ENCODE peak calls at places on chromosomes 6 and 20, in nine cellular contexts. B is astrocyte of the cerebellum, C is cardiac fibroblast, P is choroid plexus epithelial cell, A is IMR-90, H is GM12865, L is heart left ventricle, F is GM20000, Y is endothelial cell. I is an unnamed sample.

GRCh38 chr6:113120214-113120576 is 737.0 kb upstream of the MARCKS start:
- DNase-seq in B (peak; percentile 93), C (peak; percentile 97), P (peak; percentile 98), A (peak; percentile 96), H (no peak), L (no peak), F (no peak), Y (no peak), I (no peak)

GRCh38 chr6:170144952-170145587 is 145.8 kb downstream of the DLL1 start:
- DNase-seq in B (no peak), C (no peak), P (no peak), A (no peak), H (no peak), L (no peak), F (no peak), Y (no peak), I (no peak)

GRCh38 chr6:142440603-142441293 is 138.9 kb downstream of the ADGRG6 start:
- DNase-seq in B (no peak), C (no peak), P (peak; percentile 52), A (no peak), H (no peak), L (no peak), F (no peak), Y (no peak), I (no peak)

GRCh38 chr20:38109657-38110524 is 55.2 kb downstream of the TGM2 start:
- DNase-seq in B (peak; percentile 87), C (peak; percentile 96), P (peak; percentile 97), A (peak; percentile 79), H (no peak), L (peak; percentile 86), F (no peak), Y (no peak), I (no peak)

GRCh38 chr20:47336013-47336754 is 20.3 kb downstream of the ZMYND8 start:
- DNase-seq in B (peak; percentile 77), C (peak; percentile 83), P (no peak), A (peak; percentile 87), H (no peak), L (peak; percentile 38), F (no peak), Y (no peak), I (no peak)

GRCh38 chr6:34663887-34664269 is 32.7 kb downstream of the ILRUN start:
- DNase-seq in B (no peak), C (peak; percentile 26), P (peak; percentile 28), A (peak; percentile 43), H (no peak), L (no peak), F (no peak), Y (no peak), I (no peak)

GRCh38 chr6:132764370-132764769 is 6.7 kb upstream of the VNN2 start:
- DNase-seq in B (peak; percentile 65), C (peak; percentile 81), P (peak; percentile 67), A (peak; percentile 83), H (no peak), L (peak; percentile 29), F (no peak), Y (no peak), I (no peak)

GRCh38 chr20:6744805-6745204 is 22.7 kb upstream of the BMP2 start:
- DNase-seq in B (no peak), C (peak; percentile 71), P (peak; percentile 48), A (no peak), H (no peak), L (no peak), F (no peak), Y (no peak), I (no peak)

GRCh38 chr6:160260283-160261119 is 1.9 kb upstream of the SLC22A2 start:
- DNase-seq in B (no peak), C (peak; percentile 34), P (no peak), A (no peak), H (no peak), L (no peak), F (no peak), Y (no peak), I (no peak)

GRCh38 chr6:145544031-145544430 is 191.3 kb downstream of the EPM2A start:
- DNase-seq in B (peak; percentile 86), C (peak; percentile 84), P (peak; percentile 90), A (peak; percentile 84), H (no peak), L (no peak), F (no peak), Y (no peak), I (no peak)

GRCh38 chr20:38831049-38831691 is 25.7 kb downstream of the PPP1R16B start:
- DNase-seq in B (no peak), C (no peak), P (no peak), A (no peak), H (no peak), L (no peak), F (no peak), Y (no peak), I (no peak)

GRCh38 chr20:44004306-44004915 is 89.8 kb downstream of the TOX2 start:
- DNase-seq in B (no peak), C (no peak), P (no peak), A (no peak), H (no peak), L (no peak), F (no peak), Y (no peak), I (no peak)
- TF ChIP-seq CTCF in B (no peak), C (no peak), P (no peak), A (no peak), H (no peak), L (no peak), F (no peak), Y (no peak), I (no peak)

GRCh38 chr20:40880063-40880715 is 148.4 kb upstream of the TOP1 start:
- DNase-seq in B (no peak), C (no peak), P (peak; percentile 13), A (no peak), H (peak; percentile 51), L (no peak), F (no peak), Y (no peak), I (no peak)
- TF ChIP-seq CTCF in B (no peak), C (no peak), P (peak; percentile 35), A (no peak), H (no peak), L (no peak), F (no peak), Y (no peak), I (no peak)

DNA sequence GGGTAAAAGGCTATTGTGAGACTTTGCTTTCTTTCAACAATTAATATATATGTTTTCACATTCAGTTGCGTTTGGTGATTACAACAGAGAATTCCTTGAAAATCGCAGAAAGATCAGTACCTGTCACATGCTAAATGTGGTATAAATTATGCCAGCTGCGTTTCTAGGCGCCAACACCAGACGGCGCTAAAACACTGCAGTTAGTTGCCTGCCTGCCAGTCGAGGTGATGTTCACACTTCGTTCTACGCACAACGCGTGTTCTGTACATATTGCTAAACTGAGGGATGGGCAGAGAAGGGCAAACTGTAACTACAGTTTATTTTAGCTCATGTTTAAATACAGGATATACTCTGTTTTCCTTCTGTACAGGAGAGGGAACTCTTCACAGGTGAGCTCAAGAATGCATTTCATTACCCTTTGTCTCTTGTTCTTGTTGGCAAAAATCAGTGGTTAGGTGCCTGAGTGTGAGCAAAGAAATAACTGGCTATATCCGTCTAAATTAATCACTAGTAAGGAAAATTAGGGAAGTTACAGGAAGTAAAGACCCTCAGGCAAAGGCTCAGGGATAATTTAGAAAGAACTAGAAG is 100.1 kb upstream of the RGS17 start:
- DNase-seq in B (peak; percentile 28), C (peak; percentile 68), P (peak; percentile 74), A (peak; percentile 12), H (peak; percentile 48), L (peak; percentile 26), F (peak; percentile 16), Y (peak; percentile 83), I (peak; percentile 67)
- TF ChIP-seq CTCF in B (peak; percentile 99), C (peak; percentile 98), P (peak; percentile 100), A (peak; percentile 60), H (peak; percentile 93), L (peak; percentile 71), F (peak; percentile 85), Y (peak; percentile 97), I (peak; percentile 99)

GRCh38 chr6:151814614-151815013 is 7.1 kb downstream of the ESR1 start:
- DNase-seq in B (no peak), C (no peak), P (no peak), A (no peak), H (no peak), L (no peak), F (no peak), Y (no peak), I (no peak)

GRCh38 chr6:151808331-151809241 is 1.1 kb downstream of the ESR1 start:
- DNase-seq in B (no peak), C (no peak), P (peak; percentile 7), A (no peak), H (no peak), L (peak; percentile 9), F (peak; percentile 15), Y (peak; percentile 26), I (no peak)

GRCh38 chr6:151813858-151814257 is 6.4 kb downstream of the ESR1 start:
- DNase-seq in B (no peak), C (no peak), P (no peak), A (no peak), H (no peak), L (no peak), F (no peak), Y (no peak), I (no peak)
- TF ChIP-seq CTCF in B (no peak), C (no peak), P (no peak), A (no peak), H (no peak), L (no peak), F (no peak), Y (no peak), I (no peak)

DNA sequence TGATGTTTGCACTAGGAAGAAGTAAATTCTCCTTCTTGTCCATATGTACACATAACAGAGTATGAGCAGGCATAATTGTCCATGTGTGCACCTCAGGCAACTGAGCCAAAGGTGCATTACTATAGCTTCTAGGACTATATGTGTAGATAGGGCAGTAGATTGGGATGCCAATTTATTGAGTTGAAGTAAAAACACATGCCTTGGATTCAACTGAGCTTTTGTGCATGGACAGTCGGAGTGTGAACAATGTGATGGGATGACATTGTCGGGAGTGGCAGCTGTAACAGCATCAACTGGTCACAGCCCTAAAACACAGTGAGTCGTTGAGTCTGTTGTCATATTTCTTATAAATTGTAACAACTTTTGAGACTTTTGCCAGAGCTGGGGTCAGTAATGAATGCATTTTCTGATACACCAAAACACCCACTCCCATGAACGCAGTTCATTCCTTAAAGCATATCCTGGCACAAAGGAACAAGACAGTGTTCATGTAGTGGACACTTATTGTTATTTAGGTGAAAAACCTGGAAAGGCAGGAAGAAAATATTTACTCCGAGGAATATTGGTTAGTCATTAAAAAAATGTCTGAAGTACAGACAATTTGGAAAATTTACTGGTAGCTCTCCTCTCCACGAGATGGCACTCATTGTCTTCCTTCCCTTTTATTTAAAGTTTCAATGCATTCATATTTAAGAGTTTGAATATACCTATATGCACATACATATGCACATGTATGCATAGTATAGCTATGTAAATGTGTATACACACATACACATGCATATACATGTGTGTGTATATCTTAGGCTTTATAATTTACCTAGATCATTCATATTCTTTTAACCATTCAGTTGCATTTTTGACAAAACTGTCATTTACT is 302.0 kb upstream of the STXBP5 start:
- DNase-seq in B (no peak), C (peak; percentile 61), P (peak; percentile 51), A (peak; percentile 23), H (no peak), L (no peak), F (no peak), Y (no peak), I (no peak)
- TF ChIP-seq CTCF in B (no peak), C (peak; percentile 27), P (peak; percentile 51), A (peak; percentile 45), H (no peak), L (no peak), F (no peak), Y (no peak), I (no peak)

GRCh38 chr6:84762220-84762940 is 2.0 kb downstream of the TBX18 start:
- DNase-seq in B (no peak), C (peak; percentile 75), P (peak; percentile 71), A (no peak), H (no peak), L (no peak), F (peak; percentile 34), Y (peak; percentile 50), I (no peak)
- TF ChIP-seq CTCF in B (peak; percentile 19), C (peak; percentile 32), P (peak; percentile 56), A (peak; percentile 13), H (no peak), L (no peak), F (no peak), Y (no peak), I (peak; percentile 45)

I was measured in progenitor cell of endocrine pancreas.